ENCODE peak calls at places on chromosomes 13 and 19, in five cellular contexts. B is GM20000, K is dorsolateral prefrontal cortex, X is GM23338, H is colonic mucosa. Y is an unnamed sample.

GRCh38 chr13:100203696-100204367 is 114.9 kb downstream of the PCCA start:
- DNase-seq in K (no peak), X (no peak), B (peak; percentile 38), H (no peak), Y (no peak)

GRCh38 chr13:112744306-112745021 is 54.6 kb downstream of the ATP11A start:
- DNase-seq in H (no peak), X (no peak), K (no peak), B (no peak), Y (no peak)

GRCh38 chr13:35210234-35210633 is 266.3 kb downstream of the MAB21L1 start:
- DNase-seq in K (no peak), H (no peak), X (no peak), B (no peak), Y (no peak)

GRCh38 chr13:90800082-90800746 is 547.3 kb upstream of the MIR17HG start:
- DNase-seq in H (peak; percentile 18), B (no peak), K (no peak), X (no peak), Y (no peak)

GRCh38 chr19:9139609-9140158 is 513 bp upstream of the ZNF317 start:
- DNase-seq in B (no peak), K (no peak), H (no peak), X (no peak), Y (no peak)

GRCh38 chr19:16258440-16258903 is 60.8 kb downstream of the AP1M1 start:
- DNase-seq in X (no peak), H (peak; percentile 41), B (no peak), K (no peak), Y (no peak)

GRCh38 chr19:12834418-12834943 is at the start of gene RTBDN:
- DNase-seq in B (peak; percentile 46), K (peak; percentile 45), H (no peak), X (peak; percentile 71), Y (no peak)

GRCh38 chr19:52453324-52454094 is at the start of gene ZNF578:
- DNase-seq in B (peak; percentile 71), K (peak; percentile 47), H (peak; percentile 74), X (peak; percentile 90), Y (peak; percentile 1)

GRCh38 chr13:43304945-43305344 is 281.6 kb downstream of the DNAJC15 start:
- DNase-seq in H (no peak), K (no peak), X (peak; percentile 18), B (no peak), Y (no peak)

GRCh38 chr13:111917086-111917485 is 149.9 kb upstream of the SOX1 start:
- DNase-seq in X (no peak), H (no peak), K (no peak), B (no peak), Y (no peak)

GRCh38 chr13:75258159-75258782 is 223.7 kb downstream of the TBC1D4 start:
- DNase-seq in H (no peak), K (no peak), X (peak; percentile 67), B (no peak), Y (no peak)

GRCh38 chr19:7989071-7989575 is 16.3 kb downstream of the ELAVL1 start:
- DNase-seq in X (no peak), K (no peak), H (no peak), B (no peak), Y (no peak)

GRCh38 chr19:1864480-1865171 is 1.2 kb upstream of the KLF16 start:
- DNase-seq in H (peak; percentile 75), K (no peak), B (peak; percentile 90), X (peak; percentile 90), Y (peak; percentile 88)

GRCh38 chr13:108957369-108958012 is 328.1 kb downstream of the MYO16 start:
- DNase-seq in H (no peak), B (no peak), K (no peak), X (peak; percentile 22), Y (no peak)

GRCh38 chr13:84917252-84917878 is 881.9 kb downstream of the SLITRK6 start:
- DNase-seq in K (no peak), H (no peak), B (no peak), X (peak; percentile 21), Y (no peak)

GRCh38 chr19:45730389-45731288 is at the start of gene FBXO46:
- DNase-seq in H (peak; percentile 98), B (peak; percentile 96), X (peak; percentile 99), K (peak; percentile 93), Y (peak; percentile 93)
- TF ChIP-seq CTCF in H (no peak), B (peak; percentile 31), X (peak; percentile 40), K (peak; percentile 9), Y (no peak)

DNA sequence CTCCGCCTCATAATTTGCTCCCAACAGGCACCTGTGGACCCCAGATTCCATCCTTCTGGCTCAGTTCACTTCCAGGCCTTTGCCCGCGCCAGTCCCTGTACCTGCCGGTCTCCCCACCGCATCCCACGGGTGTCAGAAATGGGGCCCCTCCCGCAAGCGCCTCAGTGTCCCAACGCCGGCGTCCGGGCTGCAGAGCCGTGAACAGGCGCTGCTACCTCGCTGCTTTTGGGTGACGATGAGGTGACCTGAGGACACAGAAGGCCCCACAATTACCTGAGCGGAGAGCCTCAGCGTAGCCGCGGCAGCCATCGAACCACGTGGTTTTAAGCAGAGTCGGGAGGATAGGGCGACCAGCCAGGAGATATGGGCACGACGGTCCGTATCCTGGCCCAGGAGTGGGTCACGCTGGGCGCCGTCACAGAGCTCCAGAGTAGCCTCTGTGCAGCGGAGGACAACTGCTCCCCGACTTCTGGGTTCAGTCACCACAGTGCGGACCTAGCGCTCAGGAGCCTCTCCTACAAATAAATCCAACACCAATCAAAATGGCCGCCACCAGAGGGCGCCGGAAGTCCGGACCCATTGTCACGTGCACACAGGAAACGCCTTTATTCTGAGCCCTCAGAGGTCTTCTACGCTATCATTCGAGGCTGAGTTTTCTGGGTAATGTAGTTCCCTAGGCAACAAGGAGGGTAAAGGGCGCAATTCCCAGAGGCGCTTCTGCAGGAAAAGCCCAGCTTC is at the start of gene ZNF814:
- DNase-seq in H (peak; percentile 90), K (peak; percentile 69), B (peak; percentile 64), X (peak; percentile 99), Y (peak; percentile 86)
- TF ChIP-seq CTCF in H (no peak), K (peak; percentile 69), B (peak; percentile 19), X (peak; percentile 15), Y (peak; percentile 29)

GRCh38 chr19:49801966-49802661 is 11.0 kb downstream of the FUZ start:
- DNase-seq in K (peak; percentile 93), X (peak; percentile 93), B (no peak), H (peak; percentile 79), Y (peak; percentile 80)
- TF ChIP-seq CTCF in K (peak; percentile 43), X (peak; percentile 9), B (no peak), H (no peak), Y (no peak)

GRCh38 chr13:66691149-66691548 is 539.0 kb downstream of the PCDH9 start:
- DNase-seq in B (no peak), H (no peak), X (no peak), K (no peak), Y (no peak)

GRCh38 chr13:66693656-66694055 is 536.5 kb downstream of the PCDH9 start:
- DNase-seq in B (no peak), K (no peak), H (no peak), X (no peak), Y (no peak)

GRCh38 chr13:66689628-66690027 is 540.5 kb downstream of the PCDH9 start:
- DNase-seq in X (peak; percentile 9), H (no peak), B (no peak), K (no peak), Y (no peak)

DNA sequence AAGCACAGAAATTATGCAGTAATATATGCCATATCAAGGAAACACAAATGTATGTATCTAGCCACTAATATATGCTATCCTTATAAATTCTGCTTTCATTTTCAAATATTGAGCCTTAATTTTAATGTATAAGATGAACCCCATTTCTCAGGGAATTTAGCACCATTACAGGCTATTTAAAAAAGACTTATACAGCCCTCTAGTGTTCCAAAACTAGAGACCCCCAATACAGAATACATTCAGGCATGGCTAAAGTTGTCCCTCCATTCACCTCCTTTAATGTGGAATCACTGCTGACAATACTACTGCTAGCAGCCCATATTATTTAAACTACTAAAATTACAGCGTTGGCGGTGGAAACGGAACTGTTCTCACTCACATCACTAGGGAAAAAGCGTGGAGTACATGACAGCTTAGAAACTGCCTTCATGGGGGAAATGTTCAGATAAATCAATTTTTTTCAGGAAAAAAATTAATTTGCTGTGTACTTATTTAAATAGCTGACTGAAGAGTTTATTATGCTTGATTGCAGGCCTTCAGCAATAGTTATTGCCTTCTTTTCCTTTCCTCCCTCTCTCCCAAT is 541.0 kb downstream of the PCDH9 start:
- DNase-seq in B (no peak), H (no peak), X (peak; percentile 19), K (no peak), Y (no peak)
- TF ChIP-seq CTCF in B (no peak), H (no peak), X (peak; percentile 44), K (no peak), Y (peak; percentile 21)

GRCh38 chr19:11363881-11364280 is 8.6 kb downstream of the PLPPR2 start:
- DNase-seq in H (no peak), X (no peak), K (no peak), B (no peak), Y (no peak)
- TF ChIP-seq CTCF in H (no peak), X (no peak), K (no peak), B (no peak), Y (no peak)

DNA sequence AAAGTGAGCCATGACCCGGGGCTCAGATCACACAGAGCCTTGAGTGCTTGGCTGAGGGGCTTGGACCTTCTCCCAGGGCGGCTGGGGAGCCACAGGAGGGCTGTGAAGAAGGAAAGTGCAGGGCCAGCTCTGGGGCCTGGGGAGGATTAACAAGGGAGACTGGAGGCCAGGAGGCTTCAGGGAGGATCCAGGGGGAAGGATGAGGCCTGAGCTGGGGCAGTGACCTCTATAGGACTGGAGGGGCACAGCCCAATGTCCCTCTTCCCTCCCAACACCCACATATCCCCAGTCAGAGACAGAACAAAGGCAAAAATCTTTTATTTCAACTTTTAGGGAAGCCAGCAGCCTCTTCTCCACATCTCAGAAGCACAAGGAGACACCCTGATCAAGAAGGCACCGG is 4.7 kb upstream of the SLC17A7 start:
- DNase-seq in H (no peak), B (no peak), X (peak; percentile 31), K (no peak), Y (no peak)
- TF ChIP-seq CTCF in H (no peak), B (no peak), X (peak; percentile 21), K (no peak), Y (no peak)